ENCODE peak calls at places on chromosomes 2 and 18, in five cellular contexts. P is transverse colon, B is sigmoid colon, J is HCT116, I is coronary artery. X is an unnamed sample.

GRCh38 chr2:7429733-7430132 is 512.5 kb downstream of the RNF144A start:
- DNase-seq in P (no peak), B (no peak), I (no peak), J (no peak), X (no peak)

GRCh38 chr2:174121612-174122011 is 126.7 kb downstream of the OLA1 start:
- DNase-seq in I (no peak), B (no peak), P (no peak), J (peak), X (peak)

GRCh38 chr18:61602836-61603235 is 269.6 kb downstream of the CDH20 start:
- DNase-seq in B (no peak), I (no peak), P (no peak), J (no peak), X (no peak)

GRCh38 chr18:76817888-76818611 is 4.3 kb upstream of the ZNF236 start:
- DNase-seq in I (no peak), P (no peak), B (no peak), J (no peak), X (no peak)

GRCh38 chr18:8177330-8178016 is 431.8 kb upstream of the RAB12 start:
- DNase-seq in B (no peak), J (no peak), P (no peak), I (no peak), X (peak)

GRCh38 chr2:170524828-170525565 is 190.1 kb upstream of the SP5 start:
- DNase-seq in B (no peak), I (no peak), P (no peak), J (no peak), X (no peak)

GRCh38 chr2:95023222-95023597 is 2.3 kb upstream of the MAL start:
- DNase-seq in J (peak), I (no peak), P (no peak), B (no peak), X (peak)

GRCh38 chr2:10297950-10298349 is 4.8 kb upstream of the HPCAL1 start:
- DNase-seq in I (no peak), B (peak), J (peak), P (peak), X (peak)

GRCh38 chr2:106094101-106094860 is 99.8 kb downstream of the UXS1 start:
- DNase-seq in B (no peak), J (no peak), I (no peak), P (no peak), X (no peak)

GRCh38 chr2:219488844-219489194 is 9.9 kb upstream of the GMPPA start:
- DNase-seq in I (no peak), J (no peak), P (no peak), B (no peak), X (no peak)

GRCh38 chr2:127619901-127620705 is 25.9 kb upstream of the GPR17 start:
- DNase-seq in P (peak), I (peak), J (no peak), B (peak), X (no peak)

GRCh38 chr2:168430431-168430830 is 25.6 kb upstream of the CERS6 start:
- DNase-seq in P (no peak), B (no peak), J (no peak), I (no peak), X (no peak)

GRCh38 chr2:179222076-179222475 is 42.6 kb downstream of the SESTD1 start:
- DNase-seq in P (no peak), I (no peak), B (no peak), J (no peak), X (no peak)

GRCh38 chr2:120854014-120854620 is 118.4 kb downstream of the GLI2 start:
- DNase-seq in I (no peak), B (peak), P (no peak), J (no peak), X (no peak)

GRCh38 chr2:201129044-201129505 is 13.1 kb downstream of the CFLAR start:
- DNase-seq in J (no peak), B (no peak), P (peak), I (no peak), X (no peak)

DNA sequence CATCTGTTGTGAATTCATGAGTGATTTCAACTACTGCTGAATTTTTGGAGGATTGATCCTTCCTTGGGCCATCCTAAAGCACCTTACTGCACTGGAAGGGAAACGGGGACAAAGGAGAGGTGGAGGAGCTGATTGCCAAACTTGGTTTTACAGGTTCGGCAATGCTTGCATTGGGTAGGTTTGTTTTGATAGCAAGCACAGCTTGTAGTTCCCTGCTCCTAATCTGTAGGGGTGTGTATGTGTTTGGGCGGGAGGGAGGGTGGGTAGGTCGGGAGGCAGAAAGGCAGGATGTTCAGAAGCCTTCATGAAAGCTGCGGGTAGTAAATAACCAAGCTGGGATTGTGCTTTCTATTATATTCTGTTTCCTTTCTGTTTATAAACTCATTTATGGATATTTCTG is 24.6 kb downstream of the PHLPP1 start:
- DNase-seq in B (no peak), I (no peak), P (no peak), J (no peak), X (no peak)
- H3K27ac ChIP-seq in B (no peak), I (no peak), P (peak), J (no peak), X (no peak)

GRCh38 chr2:231667497-231667896 is 40.8 kb upstream of the PTMA start:
- DNase-seq in J (no peak), B (no peak), P (peak), I (no peak), X (no peak)
- H3K27ac ChIP-seq in J (peak), B (peak), P (peak), I (peak), X (peak)

DNA sequence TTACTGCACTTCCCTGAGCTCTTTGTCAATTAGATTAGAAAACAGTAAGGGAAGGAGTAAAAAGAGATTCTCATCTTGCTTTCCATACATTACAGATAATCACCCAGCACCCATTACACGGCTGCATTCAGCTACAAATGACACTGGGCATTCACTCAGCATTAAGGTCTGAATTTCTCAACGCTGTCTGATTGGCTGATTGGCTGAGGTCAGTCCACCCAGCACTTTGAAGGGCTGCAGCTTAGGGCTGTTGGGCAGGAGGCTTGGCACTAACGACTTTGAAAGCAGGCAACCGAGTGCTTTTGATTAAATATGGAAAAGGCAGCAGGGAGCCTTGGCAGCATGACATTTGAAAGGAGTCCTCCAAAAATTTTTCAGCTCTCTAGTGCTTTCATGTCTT is 253.0 kb downstream of the DCDC2C start:
- DNase-seq in I (no peak), P (no peak), B (no peak), J (no peak), X (no peak)
- H3K27ac ChIP-seq in I (no peak), P (no peak), B (no peak), J (no peak), X (no peak)

GRCh38 chr2:41907141-41907540 is 140.7 kb upstream of the PKDCC start:
- DNase-seq in I (peak), B (no peak), J (no peak), P (no peak), X (no peak)
- H3K27ac ChIP-seq in I (no peak), B (no peak), J (no peak), P (peak), X (no peak)

DNA sequence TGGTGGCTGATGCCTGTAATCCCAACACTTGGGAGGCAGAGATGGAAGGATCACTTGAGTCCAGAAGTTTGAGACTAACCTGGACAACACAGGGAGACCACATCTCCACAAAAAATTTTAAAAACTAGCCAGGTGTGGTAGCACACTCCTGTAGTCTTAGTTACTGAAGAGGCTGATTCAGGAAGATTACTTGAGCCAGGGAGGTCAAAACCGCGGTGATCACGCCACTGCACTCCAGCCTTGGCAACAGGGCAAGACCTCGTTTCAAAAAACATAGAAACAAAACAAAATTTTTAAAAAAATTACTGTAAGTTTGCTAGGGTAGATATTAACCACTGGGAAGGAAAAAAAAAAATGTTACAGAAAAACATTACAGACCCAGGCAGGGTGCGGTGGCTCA is 5.8 kb downstream of the ATL2 start:
- DNase-seq in B (no peak), J (no peak), P (no peak), I (no peak), X (no peak)
- H3K27ac ChIP-seq in B (peak), J (no peak), P (no peak), I (no peak), X (no peak)

GRCh38 chr2:36698978-36699377 is 2.5 kb downstream of the VIT start:
- DNase-seq in J (no peak), P (no peak), I (no peak), B (peak), X (no peak)
- H3K27ac ChIP-seq in J (no peak), P (no peak), I (no peak), B (no peak), X (no peak)

DNA sequence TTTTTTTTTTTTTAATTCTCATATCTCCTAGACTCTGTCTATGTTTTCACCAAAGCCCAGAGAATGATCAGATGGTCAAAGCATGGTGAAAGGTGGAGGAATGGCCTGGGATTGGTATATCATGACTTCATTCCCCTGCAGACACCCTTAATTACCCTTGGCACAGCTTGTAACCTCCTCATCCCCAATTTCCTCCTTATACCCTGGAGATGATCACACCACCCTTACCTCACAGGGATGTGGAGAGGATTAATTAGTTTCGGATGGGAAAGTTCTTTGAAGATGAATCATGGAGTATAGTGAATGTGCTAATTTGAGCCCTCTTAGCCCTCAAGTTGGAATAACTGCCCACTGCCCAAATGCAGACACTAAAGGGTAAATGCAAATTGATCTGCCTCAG is 138.0 kb upstream of the LYPD6 start:
- DNase-seq in P (no peak), I (no peak), B (no peak), J (no peak), X (no peak)
- H3K27ac ChIP-seq in P (no peak), I (no peak), B (no peak), J (no peak), X (no peak)

DNA sequence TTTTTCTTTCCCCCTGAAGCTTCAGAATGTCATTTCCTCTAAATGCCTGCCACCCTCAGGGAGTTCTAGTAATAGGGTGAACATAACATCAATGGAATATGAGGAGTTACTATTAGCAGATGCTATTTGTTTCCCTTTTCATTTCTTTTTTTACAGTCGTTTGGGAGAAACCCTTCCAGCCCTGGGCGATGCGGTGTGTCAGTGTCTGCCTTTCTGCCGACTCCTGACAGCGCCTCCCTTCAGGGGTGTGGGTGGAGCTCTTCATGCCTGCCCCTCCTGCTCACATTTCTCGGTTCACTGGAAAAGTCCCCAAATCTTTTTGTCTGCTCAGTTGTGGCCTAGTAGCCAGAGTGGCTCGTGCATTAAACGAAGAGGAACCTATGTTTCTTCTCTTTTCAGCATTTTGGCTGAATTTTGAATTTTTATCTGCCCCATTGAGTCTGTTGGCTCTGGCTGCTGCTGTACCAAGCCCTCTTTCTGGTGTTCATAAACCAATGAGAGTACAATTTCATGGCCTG is 72.3 kb downstream of the FMNL2 start:
- DNase-seq in I (no peak), P (peak), B (peak), J (no peak), X (peak)
- H3K27ac ChIP-seq in I (no peak), P (peak), B (no peak), J (no peak), X (no peak)

GRCh38 chr2:55019547-55020258 is 30.5 kb downstream of the RTN4 start:
- DNase-seq in P (no peak), J (no peak), B (no peak), I (no peak), X (no peak)

GRCh38 chr2:55018619-55019018 is 31.6 kb downstream of the RTN4 start:
- DNase-seq in I (no peak), J (no peak), B (no peak), P (no peak), X (no peak)

GRCh38 chr2:55014962-55015939 is 35.0 kb downstream of the RTN4 start:
- DNase-seq in B (peak), J (peak), P (peak), I (no peak), X (peak)

GRCh38 chr2:55017880-55018279 is 32.4 kb downstream of the RTN4 start:
- DNase-seq in I (no peak), B (no peak), J (no peak), P (no peak), X (no peak)

GRCh38 chr2:55017428-55017827 is 32.8 kb downstream of the RTN4 start:
- DNase-seq in J (no peak), I (no peak), B (no peak), P (no peak), X (no peak)
- H3K27ac ChIP-seq in J (no peak), I (no peak), B (no peak), P (no peak), X (no peak)

DNA sequence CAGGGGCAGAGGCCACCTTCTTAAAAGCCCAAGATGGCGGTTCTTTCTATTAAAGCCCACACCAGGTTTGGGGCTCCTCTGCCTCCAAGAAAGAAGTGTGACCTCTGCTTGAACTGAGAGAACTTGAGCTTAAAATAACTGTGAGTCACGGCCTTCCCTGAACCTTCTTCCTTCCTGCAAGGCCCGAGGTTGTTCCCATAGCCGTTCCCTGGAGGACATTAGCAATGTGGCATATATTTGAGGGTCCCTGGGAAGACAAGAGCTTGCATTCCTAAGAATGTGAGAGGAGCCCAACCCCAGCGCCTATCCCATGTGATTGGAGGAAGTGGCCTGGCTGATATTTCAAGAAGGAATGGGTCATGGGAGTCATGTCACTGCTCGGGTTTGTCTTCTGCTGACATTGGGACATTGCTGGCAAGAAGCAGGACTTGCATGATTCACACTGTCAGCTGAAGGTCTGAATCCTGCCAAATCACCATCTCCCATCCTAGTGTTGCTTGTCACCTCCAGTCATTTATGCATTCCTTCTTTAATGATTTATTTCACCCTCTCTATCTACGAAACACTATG is 168.1 kb downstream of the TRIB2 start:
- DNase-seq in I (no peak), J (peak), P (no peak), B (peak), X (peak)
- H3K27ac ChIP-seq in I (no peak), J (no peak), P (no peak), B (peak), X (no peak)

X was measured in RWPE1.